ENCODE peak calls at places on chromosomes 1 and 21, in four cellular contexts. N is AG09319, U is T-cell, B is left colon. Y is an unnamed sample.

GRCh38 chr1:234154320-234155251 is 218.7 kb upstream of the COA6 start:
- DNase-seq in N (peak), B (no peak), U (no peak), Y (peak)

GRCh38 chr21:38240121-38240520 is 16.7 kb upstream of the KCNJ15 start:
- DNase-seq in B (no peak), U (no peak), N (no peak), Y (no peak)

GRCh38 chr1:214537219-214537618 is 14.2 kb downstream of the PTPN14 start:
- DNase-seq in B (no peak), N (no peak), U (no peak), Y (no peak)

GRCh38 chr1:59077739-59078503 is 219.0 kb upstream of the FGGY start:
- DNase-seq in U (no peak), N (no peak), B (no peak), Y (no peak)

GRCh38 chr1:100538935-100539835 is 1.2 kb downstream of the GPR88 start:
- DNase-seq in B (no peak), U (peak), N (no peak), Y (no peak)

GRCh38 chr1:234999513-234999940 is 129.1 kb downstream of the TOMM20 start:
- DNase-seq in B (no peak), N (no peak), U (no peak), Y (no peak)

GRCh38 chr1:97893844-97894243 is 27.0 kb downstream of the DPYD start:
- DNase-seq in B (no peak), U (no peak), N (no peak), Y (no peak)

GRCh38 chr1:89085781-89086180 is 20.8 kb upstream of the GBP1 start:
- DNase-seq in U (no peak), N (no peak), B (no peak), Y (peak)

GRCh38 chr21:41873005-41873404 is 6.1 kb downstream of the PRDM15 start:
- DNase-seq in B (no peak), N (no peak), U (no peak), Y (no peak)

GRCh38 chr1:237890416-237890815 is 306 bp downstream of the ZP4 start:
- DNase-seq in B (no peak), U (no peak), N (no peak), Y (no peak)